ENCODE peak calls at places on chromosomes 12 and 14, in seven cellular contexts. D is Ammon's horn, V is glutamatergic neuron, N is T-helper 9 cell, H is DMS79, T is T-cell, P is right cardiac atrium. O is an unnamed sample.

GRCh38 chr12:2152134-2152533 is 99.3 kb downstream of the CACNA1C start:
- DNase-seq in V (no peak), N (no peak), D (no peak), P (no peak), T (no peak), H (no peak), O (no peak)

GRCh38 chr12:53004582-53004981 is 1.7 kb upstream of the EIF4B start:
- DNase-seq in H (no peak), P (no peak), D (no peak), T (no peak), V (no peak), N (no peak), O (no peak)

GRCh38 chr12:89821901-89822300 is 113.3 kb upstream of the ATP2B1 start:
- DNase-seq in P (no peak), T (no peak), V (no peak), N (no peak), D (no peak), H (no peak), O (no peak)

GRCh38 chr12:92419201-92419600 is 273.6 kb upstream of the BTG1 start:
- DNase-seq in V (no peak), P (no peak), D (no peak), H (no peak), N (no peak), T (no peak), O (no peak)

GRCh38 chr12:76866726-76867125 is 12.1 kb downstream of the CSRP2 start:
- DNase-seq in V (peak; percentile 28), P (no peak), D (no peak), H (peak; percentile 22), T (no peak), N (no peak), O (no peak)

GRCh38 chr14:80390911-80391310 is 179.6 kb upstream of the DIO2 start:
- DNase-seq in N (no peak), P (no peak), D (no peak), H (no peak), V (no peak), T (no peak), O (no peak)

GRCh38 chr12:27820564-27820963 is 40.5 kb upstream of the MANSC4 start:
- DNase-seq in P (no peak), H (no peak), T (no peak), V (no peak), N (no peak), D (no peak), O (no peak)

GRCh38 chr14:38721822-38722431 is 381.1 kb downstream of the SEC23A start:
- DNase-seq in H (no peak), T (no peak), N (no peak), D (peak; percentile 76), P (peak; percentile 47), V (peak; percentile 55), O (no peak)

GRCh38 chr12:132365226-132365625 is 35.8 kb upstream of the GALNT9 start:
- DNase-seq in P (peak; percentile 23), H (no peak), N (no peak), D (no peak), T (no peak), V (no peak), O (no peak)

GRCh38 chr12:120041386-120042231 is 52.6 kb downstream of the BICDL1 start:
- DNase-seq in P (no peak), T (peak; percentile 69), N (peak; percentile 12), H (no peak), V (no peak), D (no peak), O (no peak)

GRCh38 chr12:85350356-85350755 is 70.3 kb downstream of the ALX1 start:
- DNase-seq in P (no peak), N (no peak), H (no peak), V (no peak), D (no peak), T (no peak), O (no peak)

GRCh38 chr12:15520083-15520482 is 197.8 kb downstream of the PTPRO start:
- DNase-seq in V (no peak), N (no peak), P (no peak), T (no peak), H (no peak), D (no peak), O (no peak)

GRCh38 chr12:80187660-80188090 is 88.3 kb downstream of the OTOGL start:
- DNase-seq in V (no peak), T (no peak), P (peak; percentile 73), D (no peak), H (peak; percentile 68), N (no peak), O (no peak)

GRCh38 chr12:51812871-51813270 is 35.6 kb downstream of the FIGNL2 start:
- DNase-seq in D (no peak), V (no peak), P (no peak), H (no peak), T (no peak), N (no peak), O (no peak)

GRCh38 chr12:47400251-47400650 is 305.6 kb downstream of the RPAP3 start:
- DNase-seq in D (no peak), H (no peak), V (no peak), N (no peak), T (no peak), P (no peak), O (no peak)

GRCh38 chr14:95597784-95598204 is 62.9 kb downstream of the GLRX5 start:
- DNase-seq in P (no peak), T (no peak), D (peak; percentile 42), V (peak; percentile 81), H (peak; percentile 91), N (no peak), O (no peak)

GRCh38 chr12:25249951-25250738 is 584 bp downstream of the KRAS start:
- DNase-seq in P (peak; percentile 85), N (peak; percentile 46), T (peak; percentile 45), V (peak; percentile 59), H (peak; percentile 15), D (peak; percentile 50), O (no peak)

GRCh38 chr12:116015525-116015924 is 262.0 kb downstream of the MED13L start:
- DNase-seq in P (no peak), H (peak; percentile 22), N (no peak), V (no peak), T (no peak), D (peak; percentile 71), O (no peak)

GRCh38 chr14:101819251-101819990 is 57.9 kb downstream of the PPP2R5C start:
- DNase-seq in T (peak; percentile 81), P (no peak), H (no peak), V (no peak), N (peak; percentile 75), D (no peak), O (no peak)

GRCh38 chr14:93654599-93654998 is 133.7 kb downstream of the PRIMA1 start:
- DNase-seq in D (no peak), V (no peak), H (no peak), T (no peak), N (no peak), P (no peak), O (no peak)

GRCh38 chr12:108538796-108539195 is 22.2 kb downstream of the SART3 start:
- DNase-seq in V (no peak), N (no peak), T (no peak), P (no peak), H (no peak), D (no peak), O (no peak)

GRCh38 chr12:102169922-102170698 is 27.5 kb downstream of the PMCH start:
- DNase-seq in H (no peak), V (no peak), N (no peak), D (peak; percentile 8), P (no peak), T (no peak), O (no peak)

GRCh38 chr12:132593071-132593470 is 17.3 kb downstream of the LRCOL1 start:
- DNase-seq in T (no peak), N (no peak), V (no peak), D (no peak), H (no peak), P (peak; percentile 49), O (no peak)

GRCh38 chr12:15712823-15713663 is 76.1 kb downstream of the EPS8 start:
- DNase-seq in P (peak; percentile 49), H (peak; percentile 84), V (no peak), D (no peak), T (no peak), N (no peak), O (peak; percentile 35)

GRCh38 chr12:15631007-15631715 is 158.0 kb downstream of the EPS8 start:
- DNase-seq in N (no peak), H (no peak), V (no peak), T (no peak), D (no peak), P (no peak), O (no peak)

GRCh38 chr12:122726056-122726558 is 4.5 kb downstream of the HCAR1 start:
- DNase-seq in V (no peak), P (no peak), T (no peak), N (no peak), D (no peak), H (no peak), O (no peak)

GRCh38 chr12:47145188-47145587 is 65.4 kb upstream of the AMIGO2 start:
- DNase-seq in N (no peak), T (no peak), P (no peak), D (no peak), H (no peak), V (no peak), O (no peak)

GRCh38 chr12:64858882-64859281 is 34.4 kb downstream of the TBC1D30 start:
- DNase-seq in H (no peak), P (no peak), T (no peak), D (no peak), V (no peak), N (no peak), O (no peak)

GRCh38 chr12:52212701-52213540 is 20.1 kb upstream of the KRT7 start:
- DNase-seq in T (no peak), H (no peak), D (no peak), V (no peak), N (no peak), P (no peak), O (no peak)

GRCh38 chr12:126772171-126772864 is 1494.7 kb upstream of the TMEM132C start:
- DNase-seq in D (no peak), T (peak; percentile 21), N (peak; percentile 10), H (peak; percentile 20), P (no peak), V (no peak), O (no peak)

GRCh38 chr14:29222671-29223268 is 456.2 kb downstream of the FOXG1 start:
- DNase-seq in P (no peak), D (peak; percentile 76), T (no peak), N (no peak), H (no peak), V (no peak), O (no peak)

GRCh38 chr14:55789442-55789841 is 209.4 kb downstream of the KTN1 start:
- DNase-seq in H (no peak), V (no peak), N (no peak), D (no peak), P (no peak), T (no peak), O (no peak)

GRCh38 chr12:52980773-52981423 is 25.4 kb upstream of the EIF4B start:
- DNase-seq in D (peak; percentile 94), P (peak; percentile 91), N (peak; percentile 69), T (peak; percentile 80), V (peak; percentile 90), H (peak; percentile 59), O (peak; percentile 90)

GRCh38 chr14:24965934-24966593 is 83.9 kb downstream of the STXBP6 start:
- DNase-seq in V (no peak), T (no peak), D (peak; percentile 58), H (no peak), P (no peak), N (no peak), O (no peak)

GRCh38 chr14:103118019-103118662 is 5.1 kb upstream of the TNFAIP2 start:
- DNase-seq in D (peak; percentile 66), N (no peak), H (no peak), T (no peak), V (no peak), P (peak; percentile 94), O (no peak)

GRCh38 chr12:19779393-19780056 is 340.2 kb downstream of the AEBP2 start:
- DNase-seq in D (peak; percentile 6), H (no peak), V (peak; percentile 22), P (peak; percentile 78), T (no peak), N (no peak), O (no peak)

GRCh38 chr14:95215094-95215493 is 57.8 kb upstream of the DICER1 start:
- DNase-seq in D (no peak), T (no peak), N (no peak), H (no peak), P (no peak), V (no peak), O (no peak)

O was measured in NCI-H187 treated with DMSO at 0.1 percent for 48 hours.